ENCODE peak calls at places on chromosomes 11 and 22, in eight cellular contexts. U, N, K, F, D, Q, Z and X are unnamed samples.

GRCh38 chr11:122843281-122844150 is 5.2 kb downstream of the CRTAM start:
- DNase-seq in Z (no peak), Q (peak; percentile 19), N (no peak), K (no peak), D (no peak), U (no peak), F (no peak), X (no peak)

GRCh38 chr11:124841765-124842700 is 23.2 kb upstream of the ROBO3 start:
- DNase-seq in Z (no peak), U (no peak), K (no peak), N (no peak), D (no peak), Q (no peak), F (no peak), X (no peak)

GRCh38 chr11:403021-403760 is 9.2 kb downstream of the PKP3 start:
- DNase-seq in N (no peak), K (no peak), F (no peak), Q (no peak), Z (no peak), D (no peak), U (no peak), X (no peak)

GRCh38 chr22:30262112-30262511 is 4.5 kb downstream of the OSM start:
- DNase-seq in Z (no peak), U (no peak), Q (no peak), K (no peak), D (no peak), F (no peak), N (no peak), X (no peak)

GRCh38 chr11:16791494-16791961 is 53.1 kb downstream of the C11orf58 start:
- DNase-seq in F (peak; percentile 62), Z (no peak), N (peak; percentile 68), K (peak; percentile 95), D (no peak), Q (no peak), U (no peak), X (no peak)

GRCh38 chr11:72343159-72343756 is 91.1 kb downstream of the CLPB start:
- DNase-seq in F (no peak), K (no peak), Z (no peak), D (no peak), Q (no peak), N (no peak), U (no peak), X (no peak)

GRCh38 chr11:29293825-29294224 is 723.0 kb downstream of the KCNA4 start:
- DNase-seq in K (peak; percentile 94), U (no peak), N (peak; percentile 12), Q (no peak), Z (no peak), F (peak; percentile 18), D (no peak), X (no peak)

GRCh38 chr11:79670846-79671245 is 230.0 kb upstream of the TENM4 start:
- DNase-seq in N (no peak), D (no peak), U (no peak), F (no peak), K (no peak), Z (no peak), Q (no peak), X (no peak)

GRCh38 chr22:42892156-42892555 is 35.1 kb upstream of the ARFGAP3 start:
- DNase-seq in U (no peak), Q (no peak), Z (no peak), D (no peak), K (no peak), F (no peak), N (no peak), X (no peak)

GRCh38 chr11:6505577-6506240 is 8.6 kb downstream of the DNHD1 start:
- DNase-seq in Z (no peak), F (peak; percentile 40), D (no peak), U (no peak), K (peak; percentile 75), Q (no peak), N (peak; percentile 43), X (peak; percentile 65)

GRCh38 chr11:4086584-4087353 is 7.8 kb upstream of the RRM1 start:
- DNase-seq in U (no peak), K (no peak), N (no peak), D (no peak), Z (no peak), F (no peak), Q (no peak), X (no peak)

GRCh38 chr11:30260813-30261212 is 30.0 kb downstream of the FSHB start:
- DNase-seq in F (no peak), U (no peak), K (no peak), Z (no peak), D (no peak), N (no peak), Q (no peak), X (no peak)

GRCh38 chr11:17267576-17267975 is 9.0 kb upstream of the NUCB2 start:
- DNase-seq in K (peak; percentile 33), Q (no peak), N (peak; percentile 86), D (no peak), F (peak; percentile 99), Z (no peak), U (no peak), X (no peak)

GRCh38 chr11:61069427-61069826 is 32.9 kb upstream of the CD5 start:
- DNase-seq in N (no peak), U (no peak), Q (no peak), Z (peak; percentile 13), F (no peak), D (no peak), K (no peak), X (no peak)

GRCh38 chr11:6099577-6099976 is 7.9 kb upstream of the OR56B4 start:
- DNase-seq in U (no peak), Z (no peak), Q (no peak), N (no peak), F (no peak), D (no peak), K (no peak), X (no peak)

GRCh38 chr11:68615657-68616056 is 68.7 kb upstream of the GAL start:
- DNase-seq in K (no peak), Q (no peak), Z (no peak), D (no peak), U (no peak), N (no peak), F (no peak), X (no peak)
- TF ChIP-seq POLR2A in K (no peak), Q (no peak), Z (no peak), D (no peak), U (no peak), N (no peak), F (no peak), X (no peak)

GRCh38 chr22:46764140-46764680 is 1.8 kb downstream of the TBC1D22A start:
- DNase-seq in N (no peak), K (peak; percentile 17), F (no peak), D (no peak), Q (no peak), U (no peak), Z (no peak), X (no peak)

GRCh38 chr22:46763051-46763705 is 728 bp downstream of the TBC1D22A start:
- DNase-seq in N (no peak), F (no peak), D (peak; percentile 68), Z (peak; percentile 81), Q (peak; percentile 66), K (peak; percentile 7), U (peak; percentile 70), X (peak; percentile 68)

GRCh38 chr22:46761017-46761416 is 1.4 kb upstream of the TBC1D22A start:
- DNase-seq in D (no peak), K (no peak), F (no peak), Q (no peak), Z (no peak), N (no peak), U (no peak), X (no peak)

GRCh38 chr22:46761539-46762237 is 762 bp upstream of the TBC1D22A start:
- DNase-seq in Z (no peak), Q (no peak), F (no peak), D (no peak), K (peak; percentile 9), N (no peak), U (no peak), X (peak; percentile 30)

GRCh38 chr22:46762238-46763050 is at the start of gene TBC1D22A:
- DNase-seq in Z (peak; percentile 97), F (peak; percentile 90), D (peak; percentile 96), Q (peak; percentile 92), N (peak; percentile 89), K (peak; percentile 92), U (peak; percentile 93), X (peak; percentile 95)
- TF ChIP-seq POLR2A in Z (peak; percentile 97), F (peak; percentile 97), D (peak; percentile 99), Q (peak; percentile 96), N (peak; percentile 95), K (peak; percentile 99), U (peak; percentile 99), X (peak; percentile 98)

GRCh38 chr11:75525433-75526191 is at the start of gene GDPD5:
- DNase-seq in K (peak; percentile 64), Z (peak; percentile 93), N (peak; percentile 89), D (peak; percentile 87), U (peak; percentile 68), Q (peak; percentile 97), F (peak; percentile 58), X (peak; percentile 91)
- TF ChIP-seq POLR2A in K (no peak), Z (no peak), N (peak; percentile 37), D (peak; percentile 17), U (peak; percentile 66), Q (no peak), F (no peak), X (peak; percentile 55)

GRCh38 chr11:108221981-108222685 is at the start of gene NPAT:
- DNase-seq in Z (no peak), K (no peak), U (no peak), F (no peak), N (no peak), D (no peak), Q (no peak), X (peak; percentile 83)
- TF ChIP-seq POLR2A in Z (peak; percentile 96), K (peak; percentile 94), U (peak; percentile 90), F (peak; percentile 52), N (peak; percentile 67), D (peak; percentile 97), Q (peak; percentile 87), X (peak; percentile 97)